ENCODE peak calls at places on chromosomes 11 and 22, in four cellular contexts. M is RWPE2, F is A549, K is cardiac muscle cell. G is an unnamed sample.

GRCh38 chr22:17218341-17218740 is 894 bp downstream of the ADA2 start:
- DNase-seq in K (no peak), F (no peak), M (no peak), G (no peak)

GRCh38 chr11:15714641-15715399 is 600.1 kb downstream of the INSC start:
- DNase-seq in K (no peak), F (no peak), M (no peak), G (no peak)

GRCh38 chr22:38086001-38086845 is 2.2 kb upstream of the SLC16A8 start:
- DNase-seq in K (no peak), M (peak), F (no peak), G (no peak)

GRCh38 chr11:46357483-46357936 is 10.2 kb downstream of the DGKZ start:
- DNase-seq in F (no peak), K (no peak), M (no peak), G (no peak)

GRCh38 chr22:36009085-36009484 is 19.5 kb downstream of the RBFOX2 start:
- DNase-seq in K (no peak), F (no peak), M (no peak), G (no peak)

GRCh38 chr22:28934026-28934425 is 50.7 kb downstream of the ZNRF3 start:
- DNase-seq in K (no peak), M (no peak), F (no peak), G (no peak)

GRCh38 chr22:44670220-44670983 is 31.6 kb upstream of the PRR5 start:
- DNase-seq in M (no peak), K (no peak), F (no peak), G (no peak)

GRCh38 chr11:57083641-57084385 is 95.1 kb downstream of the OR5AK2 start:
- DNase-seq in M (no peak), F (peak), K (no peak), G (no peak)

GRCh38 chr11:60950933-60951610 is 904 bp downstream of the SLC15A3 start:
- DNase-seq in M (no peak), K (no peak), F (no peak), G (no peak)

GRCh38 chr11:9001736-9002135 is 2.1 kb downstream of the NRIP3 start:
- DNase-seq in F (no peak), K (no peak), M (no peak), G (peak)

GRCh38 chr11:117614695-117615094 is 182.3 kb downstream of the DSCAML1 start:
- DNase-seq in K (no peak), M (no peak), F (no peak), G (no peak)

GRCh38 chr22:26330971-26331625 is 98.0 kb upstream of the ASPHD2 start:
- DNase-seq in K (peak), F (peak), M (no peak), G (peak)

GRCh38 chr11:60482361-60482760 is 10.2 kb upstream of the MS4A12 start:
- DNase-seq in M (no peak), K (no peak), F (no peak), G (no peak)

GRCh38 chr22:40258463-40259046 is 80.8 kb downstream of the TNRC6B start:
- DNase-seq in M (no peak), K (no peak), F (peak), G (no peak)

GRCh38 chr22:20312396-20313191 is 7.3 kb downstream of the DGCR6L start:
- DNase-seq in K (no peak), M (no peak), F (no peak), G (no peak)

GRCh38 chr22:17471901-17472566 is 91.3 kb upstream of the SLC25A18 start:
- DNase-seq in M (no peak), K (peak), F (no peak), G (no peak)

GRCh38 chr11:119337581-119338317 is 2.9 kb downstream of the C1QTNF5 start:
- DNase-seq in K (peak), M (no peak), F (no peak), G (no peak)

GRCh38 chr11:35579557-35580396 is 38.5 kb upstream of the FJX1 start:
- DNase-seq in F (peak), K (no peak), M (no peak), G (peak)

GRCh38 chr22:50532353-50532700 is 2.5 kb upstream of the TYMP start:
- DNase-seq in F (no peak), M (no peak), K (no peak), G (no peak)

GRCh38 chr22:29933619-29934018 is 50.6 kb downstream of the MTMR3 start:
- DNase-seq in M (no peak), F (no peak), K (no peak), G (no peak)

GRCh38 chr11:76712125-76712524 is 41.6 kb upstream of the LRRC32 start:
- DNase-seq in M (no peak), K (no peak), F (no peak), G (no peak)

GRCh38 chr11:529740-530411 is 5.5 kb downstream of the HRAS start:
- DNase-seq in K (no peak), M (no peak), F (no peak), G (no peak)

GRCh38 chr22:49391436-49391835 is 436.2 kb downstream of the BRD1 start:
- DNase-seq in M (no peak), F (no peak), K (no peak), G (no peak)

GRCh38 chr11:75346296-75346695 is 5.2 kb downstream of the ARRB1 start:
- DNase-seq in K (no peak), M (no peak), F (no peak), G (no peak)

GRCh38 chr22:49954991-49955580 is 5.5 kb upstream of the PIM3 start:
- DNase-seq in F (no peak), M (no peak), K (no peak), G (no peak)

GRCh38 chr22:35995772-35996171 is 32.9 kb downstream of the RBFOX2 start:
- DNase-seq in F (no peak), K (no peak), M (no peak), G (peak)

GRCh38 chr11:114159802-114160588 is 100.5 kb downstream of the ZBTB16 start:
- DNase-seq in M (peak), K (peak), F (peak), G (peak)

GRCh38 chr11:116420030-116420429 is 352.8 kb downstream of the BUD13 start:
- DNase-seq in M (no peak), K (no peak), F (no peak), G (no peak)

GRCh38 chr11:73795925-73796632 is 8.4 kb downstream of the MRPL48 start:
- DNase-seq in K (peak), M (no peak), F (peak), G (no peak)

G was measured in H54.